ENCODE peak calls at places on chromosomes 5 and 9, in six cellular contexts. M is K562, C is GM12878, T is H1, G is GM12892, P is HepG2. A is an unnamed sample.

GRCh38 chr5:181243020-181243520 is 636 bp downstream of the RACK1 start:
- DNase-seq in T (no peak), P (no peak), C (no peak), G (no peak), M (peak; percentile 30), A (no peak)

GRCh38 chr5:81409845-81410369 is 16.0 kb upstream of the ACOT12 start:
- DNase-seq in C (no peak), G (no peak), P (no peak), M (no peak), T (no peak), A (no peak)

GRCh38 chr5:142303576-142303975 is 21.2 kb downstream of the SPRY4 start:
- DNase-seq in G (no peak), T (no peak), M (no peak), P (no peak), C (no peak), A (no peak)

GRCh38 chr9:16642421-16643109 is 227.9 kb downstream of the BNC2 start:
- DNase-seq in M (no peak), T (no peak), P (no peak), C (no peak), G (no peak), A (no peak)

GRCh38 chr9:116644099-116644688 is 42.9 kb upstream of the TRIM32 start:
- DNase-seq in C (no peak), T (no peak), P (no peak), M (no peak), G (no peak), A (no peak)

GRCh38 chr5:58462154-58462553 is 2.3 kb upstream of the PLK2 start:
- DNase-seq in M (no peak), C (no peak), G (no peak), P (peak; percentile 82), T (no peak), A (no peak)

GRCh38 chr9:87595605-87596004 is 97.9 kb downstream of the DAPK1 start:
- DNase-seq in T (no peak), C (no peak), P (no peak), G (no peak), M (no peak), A (no peak)

GRCh38 chr5:159050408-159051091 is 49.2 kb downstream of the EBF1 start:
- DNase-seq in M (no peak), P (no peak), G (no peak), C (no peak), T (no peak), A (no peak)

GRCh38 chr5:167699434-167699833 is 592.0 kb upstream of the WWC1 start:
- DNase-seq in T (no peak), G (no peak), M (no peak), C (no peak), P (no peak), A (no peak)

GRCh38 chr5:118366429-118366828 is 621.9 kb downstream of the DTWD2 start:
- DNase-seq in M (no peak), G (no peak), T (no peak), P (no peak), C (no peak), A (no peak)

GRCh38 chr5:171644536-171644935 is 141.1 kb upstream of the SMIM23 start:
- DNase-seq in C (no peak), M (no peak), T (no peak), P (no peak), G (no peak), A (no peak)

GRCh38 chr5:93017854-93018253 is 563.2 kb downstream of the NR2F1-AS1 start:
- DNase-seq in T (no peak), C (no peak), M (no peak), G (no peak), P (no peak), A (no peak)

GRCh38 chr5:72452515-72453259 is 54.5 kb downstream of the ZNF366 start:
- DNase-seq in C (no peak), M (no peak), T (no peak), P (no peak), G (no peak), A (no peak)

GRCh38 chr5:115209279-115209678 is 39.6 kb upstream of the TRIM36 start:
- DNase-seq in P (no peak), G (peak; percentile 19), M (no peak), C (peak; percentile 95), T (no peak), A (peak; percentile 25)

GRCh38 chr9:96515629-96516470 is 65.9 kb downstream of the HABP4 start:
- DNase-seq in T (no peak), C (no peak), G (no peak), M (no peak), P (no peak), A (no peak)

GRCh38 chr5:127092690-127093089 is 19.4 kb upstream of the C5orf63 start:
- DNase-seq in T (no peak), C (no peak), G (no peak), M (no peak), P (no peak), A (no peak)

GRCh38 chr5:159419567-159419966 is 89.3 kb upstream of the IL12B start:
- DNase-seq in T (no peak), G (no peak), C (no peak), P (peak; percentile 18), M (peak; percentile 5), A (no peak)

GRCh38 chr9:96219615-96220257 is 82.2 kb downstream of the HSD17B3 start:
- DNase-seq in M (peak; percentile 39), C (no peak), T (peak; percentile 84), G (peak; percentile 37), P (no peak), A (no peak)

GRCh38 chr5:171433352-171433698 is 13.9 kb downstream of the FGF18 start:
- DNase-seq in P (no peak), T (no peak), M (no peak), G (no peak), C (no peak), A (no peak)

GRCh38 chr9:89277454-89277853 is 33.5 kb upstream of the CKS2 start:
- DNase-seq in C (peak; percentile 9), G (no peak), P (no peak), M (no peak), T (no peak), A (no peak)

GRCh38 chr5:52738095-52738506 is 49.6 kb upstream of the ITGA1 start:
- DNase-seq in M (no peak), C (no peak), T (no peak), P (no peak), G (no peak), A (no peak)

GRCh38 chr5:14469485-14470377 is 111.9 kb upstream of the OTULINL start:
- DNase-seq in P (no peak), T (no peak), M (no peak), G (no peak), C (no peak), A (no peak)

GRCh38 chr5:64149268-64149667 is 16.4 kb upstream of the RNF180 start:
- DNase-seq in C (no peak), G (no peak), T (no peak), M (no peak), P (no peak), A (no peak)

GRCh38 chr5:43467100-43467499 is 16.6 kb downstream of the TMEM267 start:
- DNase-seq in G (no peak), C (no peak), T (no peak), P (no peak), M (no peak), A (no peak)

GRCh38 chr5:178115136-178115834 is 2.0 kb downstream of the N4BP3 start:
- DNase-seq in T (peak; percentile 77), C (no peak), M (no peak), G (no peak), P (no peak), A (no peak)

GRCh38 chr9:14052346-14052745 is 261.6 kb downstream of the NFIB start:
- DNase-seq in G (no peak), C (no peak), P (no peak), M (no peak), T (no peak), A (no peak)
- TF ChIP-seq POLR2A in G (no peak), C (no peak), P (no peak), M (no peak), T (no peak), A (no peak)

GRCh38 chr5:10578869-10579268 is 15.0 kb downstream of the ANKRD33B start:
- DNase-seq in P (no peak), M (no peak), G (no peak), T (no peak), C (peak; percentile 79), A (no peak)
- TF ChIP-seq TAF1 in P (no peak), M (no peak), G (no peak), T (no peak), C (no peak), A (no peak)

GRCh38 chr9:6149315-6149714 is 66.3 kb upstream of the IL33 start:
- DNase-seq in G (no peak), P (no peak), C (no peak), T (no peak), M (no peak), A (no peak)

GRCh38 chr9:6152824-6153223 is 62.8 kb upstream of the IL33 start:
- DNase-seq in P (no peak), G (no peak), M (no peak), C (no peak), T (no peak), A (no peak)

GRCh38 chr9:6147847-6148246 is 67.8 kb upstream of the IL33 start:
- DNase-seq in M (no peak), C (no peak), P (no peak), T (no peak), G (no peak), A (no peak)

GRCh38 chr9:6150483-6150882 is 65.1 kb upstream of the IL33 start:
- DNase-seq in C (no peak), M (no peak), P (no peak), G (no peak), T (no peak), A (no peak)

DNA sequence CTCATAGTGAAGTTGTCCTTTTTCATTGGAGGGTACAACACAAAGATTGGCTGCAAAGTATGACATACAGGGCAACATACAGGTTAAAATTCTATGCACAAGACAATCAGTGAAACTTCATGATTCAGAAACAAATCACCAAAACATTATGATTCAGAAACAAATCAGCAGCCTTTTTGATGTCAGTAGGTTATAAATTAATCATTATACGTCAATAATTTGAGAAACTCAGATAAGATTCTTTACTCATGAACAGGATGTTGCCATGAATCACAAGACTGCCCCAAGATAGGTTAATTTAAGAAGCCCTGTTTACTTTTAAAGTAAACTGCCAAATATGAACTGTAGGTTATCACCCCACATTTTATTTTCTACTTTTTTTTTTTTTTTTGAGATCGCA is 62.2 kb upstream of the IL33 start:
- DNase-seq in C (no peak), P (no peak), M (no peak), T (no peak), G (no peak), A (no peak)
- TF ChIP-seq POLR2AphosphoS5 in C (no peak), P (no peak), M (no peak), T (no peak), G (no peak), A (no peak)

DNA sequence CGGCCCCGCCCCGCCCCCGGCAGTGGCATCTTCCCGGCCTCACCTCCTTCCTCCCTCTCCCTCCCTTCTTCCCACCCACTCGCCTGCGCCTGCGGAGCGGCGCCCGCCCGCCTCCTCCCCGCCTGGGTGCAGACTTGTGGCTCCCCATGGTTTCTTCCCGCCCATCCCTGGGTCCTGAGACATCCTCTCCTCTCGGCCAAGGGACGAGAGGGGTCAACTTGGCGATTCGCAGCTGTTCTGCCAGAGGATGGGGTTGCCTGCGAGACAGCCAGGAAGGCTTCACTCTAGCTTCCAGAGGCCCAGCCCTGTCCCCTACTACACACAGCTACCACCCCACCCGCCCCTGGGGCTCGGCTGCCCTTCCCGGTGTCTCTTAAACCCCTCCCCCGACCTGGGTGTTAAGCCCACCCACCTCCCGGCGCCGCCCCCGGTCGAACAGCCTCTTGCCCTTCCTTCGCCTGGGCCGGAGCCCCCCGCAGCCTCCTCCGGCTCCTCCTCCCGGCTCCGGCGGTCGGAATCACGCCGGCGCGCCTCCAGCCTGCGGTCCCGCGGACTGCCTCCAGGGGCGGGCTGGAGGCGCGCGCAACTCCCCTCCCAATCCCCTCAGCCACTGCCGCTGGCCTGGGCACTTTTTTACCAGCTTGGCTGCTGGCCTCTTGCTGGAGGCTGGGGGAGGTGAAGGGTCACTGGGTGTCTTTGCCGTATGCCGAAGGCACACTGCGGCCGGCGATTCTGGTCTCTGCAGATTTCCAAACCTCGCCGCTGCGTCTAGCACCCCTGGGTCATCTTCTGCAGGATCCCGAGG is 1.9 kb downstream of the JADE2 start:
- DNase-seq in M (peak; percentile 88), T (peak; percentile 93), G (peak; percentile 85), P (peak; percentile 66), C (no peak), A (peak; percentile 83)
- TF ChIP-seq POLR2A in M (no peak), T (no peak), G (peak; percentile 19), P (no peak), C (peak; percentile 25), A (no peak)